ENCODE peak calls at places on chromosomes 11 and 22, in four cellular contexts. K, G, L and Y are unnamed samples.

GRCh38 chr11:86360775-86361395 is 13.8 kb upstream of the CCDC81 start:
- DNase-seq in L (no peak), K (peak), G (no peak), Y (no peak)

GRCh38 chr11:102367364-102367763 is 20.4 kb downstream of the BIRC2 start:
- DNase-seq in K (peak), L (no peak), G (no peak), Y (no peak)

GRCh38 chr11:75465701-75466531 is 32.9 kb upstream of the KLHL35 start:
- DNase-seq in K (no peak), L (peak), G (no peak), Y (no peak)

GRCh38 chr22:49301398-49302149 is 526.1 kb downstream of the BRD1 start:
- DNase-seq in G (no peak), L (no peak), K (no peak), Y (no peak)

GRCh38 chr11:32893091-32893946 is 708 bp downstream of the QSER1 start:
- DNase-seq in G (peak), L (no peak), K (peak), Y (peak)

GRCh38 chr22:17431179-17431578 is 61.9 kb downstream of the CECR2 start:
- DNase-seq in G (no peak), K (no peak), L (no peak), Y (no peak)

GRCh38 chr22:39095971-39096370 is 1.1 kb upstream of the APOBEC3H start:
- DNase-seq in G (no peak), L (no peak), K (no peak), Y (no peak)

GRCh38 chr11:65433657-65434056 is 11.1 kb downstream of the NEAT1 start:
- DNase-seq in L (no peak), G (no peak), K (peak), Y (no peak)

GRCh38 chr11:29985248-29985647 is 31.6 kb downstream of the KCNA4 start:
- DNase-seq in K (no peak), G (no peak), L (no peak), Y (no peak)

GRCh38 chr11:35145249-35145648 is 6.3 kb downstream of the CD44 start:
- DNase-seq in G (no peak), K (peak), L (no peak), Y (no peak)